ENCODE peak calls at places on chromosomes 3 and 15, in nine cellular contexts. One of them, this sample, is unnamed.

GRCh38 chr3:56591256-56591655 is 34.3 kb downstream of the CCDC66 start:
- DNase-seq in CD8-positive, alpha-beta T cell: no peak
- DNase-seq in cardiac muscle cell: peak; percentile 40
- DNase-seq in esophagus squamous epithelium: no peak
- DNase-seq in heart left ventricle: no peak
- DNase-seq in HCT116: no peak
- DNase-seq in astrocyte: no peak
- DNase-seq in tibial nerve: no peak
- DNase-seq in psoas muscle: no peak
- DNase-seq in this sample: no peak

GRCh38 chr15:71096676-71097075 is 18.6 kb upstream of the THSD4 start:
- DNase-seq in tibial nerve: no peak
- DNase-seq in HCT116: no peak
- DNase-seq in astrocyte: peak; percentile 37
- DNase-seq in cardiac muscle cell: no peak
- DNase-seq in heart left ventricle: no peak
- DNase-seq in psoas muscle: no peak
- DNase-seq in CD8-positive, alpha-beta T cell: no peak
- DNase-seq in esophagus squamous epithelium: no peak
- DNase-seq in this sample: no peak

GRCh38 chr3:184911570-184911969 is 99.6 kb downstream of the VPS8 start:
- DNase-seq in tibial nerve: no peak
- DNase-seq in cardiac muscle cell: no peak
- DNase-seq in astrocyte: no peak
- DNase-seq in esophagus squamous epithelium: no peak
- DNase-seq in heart left ventricle: no peak
- DNase-seq in HCT116: no peak
- DNase-seq in CD8-positive, alpha-beta T cell: no peak
- DNase-seq in psoas muscle: no peak
- DNase-seq in this sample: no peak

GRCh38 chr3:37859354-37859753 is 2.3 kb upstream of the CTDSPL start:
- DNase-seq in cardiac muscle cell: no peak
- DNase-seq in CD8-positive, alpha-beta T cell: no peak
- DNase-seq in esophagus squamous epithelium: no peak
- DNase-seq in tibial nerve: no peak
- DNase-seq in heart left ventricle: no peak
- DNase-seq in psoas muscle: no peak
- DNase-seq in HCT116: no peak
- DNase-seq in astrocyte: no peak
- DNase-seq in this sample: no peak

GRCh38 chr3:73110530-73110929 is 49.1 kb downstream of the EBLN2 start:
- DNase-seq in cardiac muscle cell: no peak
- DNase-seq in heart left ventricle: no peak
- DNase-seq in CD8-positive, alpha-beta T cell: no peak
- DNase-seq in psoas muscle: no peak
- DNase-seq in tibial nerve: no peak
- DNase-seq in astrocyte: no peak
- DNase-seq in HCT116: no peak
- DNase-seq in esophagus squamous epithelium: no peak
- DNase-seq in this sample: no peak

GRCh38 chr3:69236808-69237707 is 114.7 kb upstream of the LMOD3 start:
- DNase-seq in heart left ventricle: no peak
- DNase-seq in cardiac muscle cell: peak; percentile 6
- DNase-seq in CD8-positive, alpha-beta T cell: no peak
- DNase-seq in psoas muscle: no peak
- DNase-seq in tibial nerve: no peak
- DNase-seq in HCT116: no peak
- DNase-seq in esophagus squamous epithelium: no peak
- DNase-seq in astrocyte: no peak
- DNase-seq in this sample: peak; percentile 32

GRCh38 chr3:141476033-141476432 is 10.8 kb upstream of the RASA2 start:
- DNase-seq in HCT116: no peak
- DNase-seq in heart left ventricle: no peak
- DNase-seq in astrocyte: no peak
- DNase-seq in CD8-positive, alpha-beta T cell: no peak
- DNase-seq in psoas muscle: no peak
- DNase-seq in tibial nerve: no peak
- DNase-seq in esophagus squamous epithelium: no peak
- DNase-seq in cardiac muscle cell: no peak
- DNase-seq in this sample: peak; percentile 38

GRCh38 chr3:127457094-127457475 is 133.4 kb downstream of the TPRA1 start:
- DNase-seq in CD8-positive, alpha-beta T cell: no peak
- DNase-seq in esophagus squamous epithelium: no peak
- DNase-seq in tibial nerve: no peak
- DNase-seq in heart left ventricle: no peak
- DNase-seq in psoas muscle: peak; percentile 46
- DNase-seq in cardiac muscle cell: peak; percentile 76
- DNase-seq in astrocyte: peak; percentile 55
- DNase-seq in HCT116: no peak
- DNase-seq in this sample: peak; percentile 13

GRCh38 chr3:142993958-142994442 is 7.4 kb upstream of the U2SURP start:
- DNase-seq in HCT116: peak; percentile 59
- DNase-seq in CD8-positive, alpha-beta T cell: peak; percentile 61
- DNase-seq in tibial nerve: peak; percentile 31
- DNase-seq in astrocyte: peak; percentile 36
- DNase-seq in cardiac muscle cell: peak; percentile 89
- DNase-seq in psoas muscle: peak; percentile 65
- DNase-seq in heart left ventricle: peak; percentile 48
- DNase-seq in esophagus squamous epithelium: no peak
- DNase-seq in this sample: peak; percentile 54

GRCh38 chr3:73046195-73046594 is 15.3 kb upstream of the EBLN2 start:
- DNase-seq in CD8-positive, alpha-beta T cell: no peak
- DNase-seq in esophagus squamous epithelium: no peak
- DNase-seq in tibial nerve: no peak
- DNase-seq in astrocyte: no peak
- DNase-seq in heart left ventricle: no peak
- DNase-seq in psoas muscle: no peak
- DNase-seq in HCT116: no peak
- DNase-seq in cardiac muscle cell: no peak
- DNase-seq in this sample: no peak

GRCh38 chr3:72453686-72454085 is 394.6 kb downstream of the SHQ1 start:
- DNase-seq in esophagus squamous epithelium: no peak
- DNase-seq in HCT116: no peak
- DNase-seq in heart left ventricle: no peak
- DNase-seq in astrocyte: no peak
- DNase-seq in tibial nerve: no peak
- DNase-seq in psoas muscle: no peak
- DNase-seq in CD8-positive, alpha-beta T cell: no peak
- DNase-seq in cardiac muscle cell: no peak
- DNase-seq in this sample: no peak

GRCh38 chr3:143763568-143764162 is 84.6 kb downstream of the SLC9A9 start:
- DNase-seq in CD8-positive, alpha-beta T cell: no peak
- DNase-seq in psoas muscle: no peak
- DNase-seq in esophagus squamous epithelium: no peak
- DNase-seq in heart left ventricle: no peak
- DNase-seq in astrocyte: no peak
- DNase-seq in cardiac muscle cell: peak; percentile 50
- DNase-seq in tibial nerve: no peak
- DNase-seq in HCT116: no peak
- DNase-seq in this sample: no peak

GRCh38 chr15:48679952-48680351 is 34.4 kb upstream of the FBN1 start:
- DNase-seq in psoas muscle: no peak
- DNase-seq in CD8-positive, alpha-beta T cell: no peak
- DNase-seq in tibial nerve: no peak
- DNase-seq in HCT116: no peak
- DNase-seq in cardiac muscle cell: no peak
- DNase-seq in esophagus squamous epithelium: no peak
- DNase-seq in heart left ventricle: no peak
- DNase-seq in astrocyte: no peak
- DNase-seq in this sample: no peak

GRCh38 chr15:73328986-73329385 is 39.8 kb downstream of the HCN4 start:
- DNase-seq in heart left ventricle: no peak
- DNase-seq in astrocyte: no peak
- DNase-seq in cardiac muscle cell: no peak
- DNase-seq in esophagus squamous epithelium: no peak
- DNase-seq in CD8-positive, alpha-beta T cell: no peak
- DNase-seq in psoas muscle: no peak
- DNase-seq in HCT116: no peak
- DNase-seq in tibial nerve: no peak
- DNase-seq in this sample: no peak

GRCh38 chr3:42686832-42687650 is 1.7 kb downstream of the KLHL40 start:
- DNase-seq in psoas muscle: no peak
- DNase-seq in CD8-positive, alpha-beta T cell: no peak
- DNase-seq in esophagus squamous epithelium: no peak
- DNase-seq in tibial nerve: no peak
- DNase-seq in cardiac muscle cell: no peak
- DNase-seq in heart left ventricle: no peak
- DNase-seq in astrocyte: no peak
- DNase-seq in HCT116: no peak
- DNase-seq in this sample: no peak

GRCh38 chr15:100769043-100769974 is 110.3 kb upstream of the ALDH1A3 start:
- DNase-seq in heart left ventricle: no peak
- DNase-seq in esophagus squamous epithelium: no peak
- DNase-seq in CD8-positive, alpha-beta T cell: no peak
- DNase-seq in tibial nerve: no peak
- DNase-seq in astrocyte: no peak
- DNase-seq in cardiac muscle cell: no peak
- DNase-seq in HCT116: no peak
- DNase-seq in psoas muscle: no peak
- DNase-seq in this sample: no peak
- H3K27ac ChIP-seq in heart left ventricle: no peak overlapping the region
- H3K27ac ChIP-seq in esophagus squamous epithelium: no peak overlapping the region
- H3K27ac ChIP-seq in CD8-positive, alpha-beta T cell: no peak overlapping the region
- H3K27ac ChIP-seq in tibial nerve: no peak overlapping the region
- H3K27ac ChIP-seq in astrocyte: no peak overlapping the region
- H3K27ac ChIP-seq in cardiac muscle cell: no peak overlapping the region
- H3K27ac ChIP-seq in HCT116: no peak overlapping the region
- H3K27ac ChIP-seq in psoas muscle: no peak overlapping the region
- H3K27ac ChIP-seq in this sample: no peak overlapping the region

GRCh38 chr3:64685800-64686445 is 1.9 kb downstream of the ADAMTS9 start:
- DNase-seq in psoas muscle: peak; percentile 90
- DNase-seq in tibial nerve: peak; percentile 89
- DNase-seq in cardiac muscle cell: peak; percentile 98
- DNase-seq in CD8-positive, alpha-beta T cell: no peak
- DNase-seq in astrocyte: peak; percentile 91
- DNase-seq in esophagus squamous epithelium: no peak
- DNase-seq in HCT116: peak; percentile 35
- DNase-seq in heart left ventricle: peak; percentile 94
- DNase-seq in this sample: peak; percentile 89

GRCh38 chr3:64684715-64685261 is 3.0 kb downstream of the ADAMTS9 start:
- DNase-seq in psoas muscle: peak; percentile 37
- DNase-seq in cardiac muscle cell: peak; percentile 71
- DNase-seq in CD8-positive, alpha-beta T cell: no peak
- DNase-seq in heart left ventricle: peak; percentile 48
- DNase-seq in tibial nerve: no peak
- DNase-seq in astrocyte: peak; percentile 10
- DNase-seq in esophagus squamous epithelium: no peak
- DNase-seq in HCT116: no peak
- DNase-seq in this sample: peak; percentile 34

GRCh38 chr3:64686446-64686908 is 1.3 kb downstream of the ADAMTS9 start:
- DNase-seq in heart left ventricle: peak; percentile 52
- DNase-seq in HCT116: no peak
- DNase-seq in CD8-positive, alpha-beta T cell: no peak
- DNase-seq in tibial nerve: no peak
- DNase-seq in cardiac muscle cell: no peak
- DNase-seq in psoas muscle: peak; percentile 40
- DNase-seq in esophagus squamous epithelium: no peak
- DNase-seq in astrocyte: peak; percentile 58
- DNase-seq in this sample: peak; percentile 39

GRCh38 chr3:64687381-64687780 is 419 bp downstream of the ADAMTS9 start:
- DNase-seq in psoas muscle: no peak
- DNase-seq in astrocyte: no peak
- DNase-seq in tibial nerve: no peak
- DNase-seq in HCT116: no peak
- DNase-seq in cardiac muscle cell: no peak
- DNase-seq in esophagus squamous epithelium: no peak
- DNase-seq in CD8-positive, alpha-beta T cell: no peak
- DNase-seq in heart left ventricle: peak; percentile 23
- DNase-seq in this sample: peak; percentile 8

GRCh38 chr3:64685331-64685799 is 2.4 kb downstream of the ADAMTS9 start:
- DNase-seq in astrocyte: peak; percentile 51
- DNase-seq in tibial nerve: no peak
- DNase-seq in CD8-positive, alpha-beta T cell: no peak
- DNase-seq in esophagus squamous epithelium: no peak
- DNase-seq in psoas muscle: peak; percentile 42
- DNase-seq in heart left ventricle: peak; percentile 78
- DNase-seq in cardiac muscle cell: peak; percentile 72
- DNase-seq in HCT116: no peak
- DNase-seq in this sample: peak; percentile 48
- H3K4me3 ChIP-seq in astrocyte: peak overlapping the region; percentile 71
- H3K4me3 ChIP-seq in tibial nerve: peak overlapping the region; percentile 80
- H3K4me3 ChIP-seq in CD8-positive, alpha-beta T cell: no peak overlapping the region
- H3K4me3 ChIP-seq in esophagus squamous epithelium: peak overlapping the region; percentile 70
- H3K4me3 ChIP-seq in psoas muscle: peak overlapping the region; percentile 78
- H3K4me3 ChIP-seq in heart left ventricle: peak overlapping the region; percentile 70
- H3K4me3 ChIP-seq in cardiac muscle cell: peak overlapping the region; percentile 64
- H3K4me3 ChIP-seq in HCT116: peak overlapping the region; percentile 42
- H3K4me3 ChIP-seq in this sample: peak overlapping the region; percentile 64

DNA sequence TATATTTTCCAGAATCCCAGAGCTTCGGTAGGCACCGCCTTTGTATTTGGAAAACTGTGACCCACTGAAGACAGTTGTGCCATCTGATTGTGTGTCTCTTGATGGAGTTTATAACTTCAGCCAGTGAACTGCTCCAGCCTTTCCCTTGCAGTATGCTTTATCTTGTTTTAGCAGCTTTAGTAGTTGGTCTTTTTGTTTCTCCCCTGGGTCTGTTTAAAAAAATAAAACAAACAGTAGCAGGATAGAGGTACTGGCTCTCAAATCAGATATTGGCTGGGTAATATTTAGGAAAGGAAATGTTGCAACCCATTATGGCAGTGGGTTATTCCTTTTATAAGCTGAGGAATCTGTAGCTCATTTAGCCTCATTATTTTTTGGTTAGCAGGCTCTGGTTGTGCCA is 151.5 kb upstream of the BFSP2 start:
- DNase-seq in psoas muscle: no peak
- DNase-seq in tibial nerve: no peak
- DNase-seq in esophagus squamous epithelium: no peak
- DNase-seq in CD8-positive, alpha-beta T cell: no peak
- DNase-seq in HCT116: no peak
- DNase-seq in heart left ventricle: no peak
- DNase-seq in cardiac muscle cell: peak; percentile 15
- DNase-seq in astrocyte: no peak
- DNase-seq in this sample: no peak
- H3K27ac ChIP-seq in psoas muscle: no peak overlapping the region
- H3K27ac ChIP-seq in tibial nerve: no peak overlapping the region
- H3K27ac ChIP-seq in esophagus squamous epithelium: no peak overlapping the region
- H3K27ac ChIP-seq in CD8-positive, alpha-beta T cell: no peak overlapping the region
- H3K27ac ChIP-seq in HCT116: no peak overlapping the region
- H3K27ac ChIP-seq in heart left ventricle: no peak overlapping the region
- H3K27ac ChIP-seq in cardiac muscle cell: no peak overlapping the region
- H3K27ac ChIP-seq in astrocyte: no peak overlapping the region
- H3K27ac ChIP-seq in this sample: no peak overlapping the region

DNA sequence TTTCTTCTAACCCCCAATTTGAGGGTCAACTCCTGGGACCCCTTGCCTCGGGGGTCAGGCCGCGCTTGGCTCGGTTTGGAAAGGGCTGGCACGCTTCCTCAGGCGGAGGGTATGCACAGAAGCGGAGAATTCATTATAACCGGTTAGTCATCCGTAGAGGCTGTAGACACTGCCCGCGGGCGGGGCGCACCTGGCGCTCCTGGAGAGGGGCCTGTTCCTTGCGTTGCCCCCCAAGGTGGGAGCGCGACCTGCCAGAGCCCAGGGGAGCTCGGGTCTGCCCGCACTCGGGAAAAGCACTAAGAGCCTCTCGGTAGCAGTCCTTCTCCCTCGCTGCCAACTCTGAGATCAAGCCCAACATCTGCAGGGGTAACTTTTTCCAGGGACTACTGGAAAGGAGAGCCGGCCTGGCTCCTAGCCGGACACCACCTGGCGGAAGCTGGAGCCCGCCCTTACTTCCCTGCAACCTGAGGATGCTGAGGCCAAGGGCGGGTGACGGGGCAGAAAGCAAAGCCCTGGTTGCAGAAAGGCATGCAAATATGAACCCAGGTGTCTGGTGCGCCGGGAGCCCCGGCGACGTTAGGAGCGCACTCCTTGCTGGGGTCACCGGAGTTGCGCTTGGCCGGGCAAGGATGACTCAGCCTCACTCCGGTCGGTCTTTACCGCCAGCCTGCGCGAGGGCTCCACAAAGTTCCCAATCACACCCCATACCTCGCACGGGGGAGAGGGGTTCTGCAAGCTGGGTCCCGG is 1.5 kb upstream of the CACNA2D3 start:
- DNase-seq in HCT116: no peak
- DNase-seq in esophagus squamous epithelium: no peak
- DNase-seq in astrocyte: peak; percentile 6
- DNase-seq in cardiac muscle cell: peak; percentile 32
- DNase-seq in CD8-positive, alpha-beta T cell: no peak
- DNase-seq in heart left ventricle: no peak
- DNase-seq in psoas muscle: no peak
- DNase-seq in tibial nerve: no peak
- DNase-seq in this sample: no peak
- H3K4me3 ChIP-seq in HCT116: no peak overlapping the region
- H3K4me3 ChIP-seq in esophagus squamous epithelium: peak overlapping the region; percentile 81
- H3K4me3 ChIP-seq in astrocyte: no peak overlapping the region
- H3K4me3 ChIP-seq in cardiac muscle cell: peak overlapping the region; percentile 57
- H3K4me3 ChIP-seq in CD8-positive, alpha-beta T cell: no peak overlapping the region
- H3K4me3 ChIP-seq in heart left ventricle: peak overlapping the region; percentile 66
- H3K4me3 ChIP-seq in psoas muscle: peak overlapping the region; percentile 73
- H3K4me3 ChIP-seq in tibial nerve: no peak overlapping the region
- H3K4me3 ChIP-seq in this sample: peak overlapping the region; percentile 55

This sample was measured in transverse colon.